ENCODE peak calls at places on chromosomes 6 and 20, in four cellular contexts. H is cardiac fibroblast, R is fibroblast of mammary gland, P is left ventricle myocardium inferior. E is an unnamed sample.

GRCh38 chr6:116057766-116058165 is 2.9 kb downstream of the FRK start:
- DNase-seq in H (no peak), R (no peak), P (no peak), E (no peak)

GRCh38 chr20:51329845-51330244 is 212.7 kb downstream of the NFATC2 start:
- DNase-seq in H (no peak), R (no peak), P (no peak), E (no peak)

GRCh38 chr20:54605319-54605718 is 129.9 kb downstream of the DOK5 start:
- DNase-seq in H (no peak), R (no peak), P (no peak), E (no peak)

GRCh38 chr20:64045346-64046011 is 4.0 kb downstream of the SOX18 start:
- DNase-seq in H (no peak), R (no peak), P (no peak), E (no peak)

GRCh38 chr6:133114973-133115372 is 126.2 kb upstream of the EYA4 start:
- DNase-seq in H (no peak), R (no peak), P (no peak), E (no peak)

GRCh38 chr6:148342146-148343027 is at the start of gene SASH1:
- DNase-seq in H (peak), R (peak), P (peak), E (peak)

GRCh38 chr6:72787521-72788031 is 165.7 kb downstream of the KCNQ5 start:
- DNase-seq in H (peak), R (peak), P (no peak), E (peak)

GRCh38 chr20:47810116-47810672 is 24.9 kb upstream of the SULF2 start:
- DNase-seq in H (peak), R (no peak), P (no peak), E (no peak)

GRCh38 chr6:163814494-163815364 is 400.2 kb downstream of the QKI start:
- DNase-seq in H (peak), R (peak), P (no peak), E (peak)

GRCh38 chr6:134132494-134133141 is 80.2 kb upstream of the SLC2A12 start:
- DNase-seq in H (peak), R (no peak), P (no peak), E (peak)

GRCh38 chr6:43982084-43982625 is 145.1 kb downstream of the MRPL14 start:
- DNase-seq in H (no peak), R (no peak), P (no peak), E (no peak)

GRCh38 chr6:43809417-43810305 is 39.6 kb downstream of the VEGFA start:
- DNase-seq in H (peak), R (peak), P (no peak), E (peak)

GRCh38 chr6:41653642-41654432 is 15.6 kb downstream of the MDFI start:
- DNase-seq in H (no peak), R (no peak), P (no peak), E (no peak)

GRCh38 chr6:166026586-166027126 is 141.0 kb downstream of the TBXT start:
- DNase-seq in H (no peak), R (peak), P (peak), E (no peak)

GRCh38 chr6:45554596-45554995 is 176.9 kb upstream of the SUPT3H start:
- DNase-seq in H (no peak), R (no peak), P (no peak), E (no peak)

GRCh38 chr6:107537559-107537958 is 47.6 kb downstream of the SOBP start:
- DNase-seq in H (no peak), R (no peak), P (no peak), E (no peak)

GRCh38 chr6:90997076-90997475 is 410.2 kb upstream of the MAP3K7 start:
- DNase-seq in H (no peak), R (no peak), P (no peak), E (no peak)

GRCh38 chr6:125598422-125598821 is 151.0 kb upstream of the HEY2 start:
- DNase-seq in H (peak), R (peak), P (peak), E (peak)

GRCh38 chr6:127904160-127904559 is 3.3 kb upstream of the THEMIS start:
- DNase-seq in H (no peak), R (no peak), P (no peak), E (no peak)

GRCh38 chr20:32036716-32037355 is 15.2 kb upstream of the HCK start:
- DNase-seq in H (no peak), R (no peak), P (no peak), E (peak)

GRCh38 chr20:15248618-15249395 is 911.4 kb upstream of the FLRT3 start:
- DNase-seq in H (no peak), R (no peak), P (no peak), E (no peak)

GRCh38 chr6:65595540-65595939 is 111.5 kb downstream of the EYS start:
- DNase-seq in H (no peak), R (no peak), P (no peak), E (no peak)

GRCh38 chr6:92281571-92282076 is 1137.7 kb downstream of the EPHA7 start:
- DNase-seq in H (no peak), R (no peak), P (no peak), E (no peak)

GRCh38 chr20:40650707-40651106 is 38.3 kb downstream of the MAFB start:
- DNase-seq in H (peak), R (no peak), P (no peak), E (no peak)

GRCh38 chr20:1875762-1876161 is 19.4 kb upstream of the SIRPA start:
- DNase-seq in H (no peak), R (no peak), P (no peak), E (no peak)

GRCh38 chr6:113385020-113385431 is 472.1 kb upstream of the MARCKS start:
- DNase-seq in H (no peak), R (peak), P (no peak), E (peak)

GRCh38 chr20:2195614-2196013 is 94.0 kb downstream of the STK35 start:
- DNase-seq in H (no peak), R (no peak), P (no peak), E (no peak)

GRCh38 chr20:41738584-41739193 is 120.5 kb upstream of the CHD6 start:
- DNase-seq in H (peak), R (peak), P (peak), E (peak)

GRCh38 chr6:128990349-128990748 is 107.4 kb downstream of the LAMA2 start:
- DNase-seq in H (no peak), R (no peak), P (no peak), E (no peak)

GRCh38 chr20:9927224-9927623 is 88.3 kb upstream of the PAK5 start:
- DNase-seq in H (no peak), R (peak), P (no peak), E (peak)

GRCh38 chr20:44721785-44722054 is 6.6 kb downstream of the CCN5 start:
- DNase-seq in H (no peak), R (no peak), P (no peak), E (no peak)

GRCh38 chr6:117448732-117449131 is 23.0 kb upstream of the ROS1 start:
- DNase-seq in H (peak), R (peak), P (no peak), E (peak)

GRCh38 chr6:39729945-39730344 is 4.7 kb upstream of the KIF6 start:
- DNase-seq in H (no peak), R (no peak), P (no peak), E (no peak)

GRCh38 chr6:41200296-41200900 is 551 bp downstream of the TREML2 start:
- DNase-seq in H (peak), R (peak), P (no peak), E (peak)

GRCh38 chr6:157464653-157465535 is 83.9 kb downstream of the ZDHHC14 start:
- DNase-seq in H (no peak), R (no peak), P (no peak), E (peak)

GRCh38 chr20:51358032-51358724 is 184.3 kb downstream of the NFATC2 start:
- DNase-seq in H (no peak), R (no peak), P (no peak), E (no peak)

GRCh38 chr6:53795702-53796450 is 1.1 kb downstream of the LRRC1 start:
- DNase-seq in H (peak), R (no peak), P (peak), E (no peak)

GRCh38 chr6:96065211-96065610 is 49.4 kb downstream of the FUT9 start:
- DNase-seq in H (no peak), R (no peak), P (no peak), E (no peak)

GRCh38 chr6:149316108-149316727 is 1.3 kb upstream of the TAB2 start:
- DNase-seq in H (no peak), R (no peak), P (no peak), E (no peak)

GRCh38 chr6:131135244-131136020 is at the start of gene AKAP7:
- DNase-seq in H (peak), R (peak), P (peak), E (peak)

GRCh38 chr20:38184098-38184497 is 19.0 kb upstream of the TGM2 start:
- DNase-seq in H (no peak), R (no peak), P (no peak), E (no peak)
- TF ChIP-seq CTCF in H (no peak), R (no peak), P (no peak), E (no peak)

DNA sequence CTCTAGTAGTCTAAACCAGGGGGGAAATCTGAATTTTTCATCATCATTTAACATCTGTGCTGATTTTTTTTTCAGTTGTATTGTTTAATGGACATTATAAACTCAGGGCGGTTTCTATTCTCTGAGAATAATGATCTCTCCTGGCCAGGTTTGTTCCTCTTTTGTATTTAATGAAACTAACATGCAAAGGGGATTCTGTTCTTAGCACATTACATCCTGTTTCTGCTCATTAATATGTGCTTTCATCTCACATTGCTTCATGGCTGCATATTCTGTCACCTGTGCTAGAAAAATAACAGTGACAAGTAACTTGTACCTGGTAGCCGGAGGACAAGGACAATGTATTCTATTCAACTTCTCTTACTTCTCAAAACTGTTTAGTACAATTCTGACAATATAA is 806 bp downstream of the HLA-DOB start:
- DNase-seq in H (no peak), R (no peak), P (no peak), E (no peak)
- H3K4me3 ChIP-seq in H (no peak), R (no peak), P (no peak), E (no peak)

DNA sequence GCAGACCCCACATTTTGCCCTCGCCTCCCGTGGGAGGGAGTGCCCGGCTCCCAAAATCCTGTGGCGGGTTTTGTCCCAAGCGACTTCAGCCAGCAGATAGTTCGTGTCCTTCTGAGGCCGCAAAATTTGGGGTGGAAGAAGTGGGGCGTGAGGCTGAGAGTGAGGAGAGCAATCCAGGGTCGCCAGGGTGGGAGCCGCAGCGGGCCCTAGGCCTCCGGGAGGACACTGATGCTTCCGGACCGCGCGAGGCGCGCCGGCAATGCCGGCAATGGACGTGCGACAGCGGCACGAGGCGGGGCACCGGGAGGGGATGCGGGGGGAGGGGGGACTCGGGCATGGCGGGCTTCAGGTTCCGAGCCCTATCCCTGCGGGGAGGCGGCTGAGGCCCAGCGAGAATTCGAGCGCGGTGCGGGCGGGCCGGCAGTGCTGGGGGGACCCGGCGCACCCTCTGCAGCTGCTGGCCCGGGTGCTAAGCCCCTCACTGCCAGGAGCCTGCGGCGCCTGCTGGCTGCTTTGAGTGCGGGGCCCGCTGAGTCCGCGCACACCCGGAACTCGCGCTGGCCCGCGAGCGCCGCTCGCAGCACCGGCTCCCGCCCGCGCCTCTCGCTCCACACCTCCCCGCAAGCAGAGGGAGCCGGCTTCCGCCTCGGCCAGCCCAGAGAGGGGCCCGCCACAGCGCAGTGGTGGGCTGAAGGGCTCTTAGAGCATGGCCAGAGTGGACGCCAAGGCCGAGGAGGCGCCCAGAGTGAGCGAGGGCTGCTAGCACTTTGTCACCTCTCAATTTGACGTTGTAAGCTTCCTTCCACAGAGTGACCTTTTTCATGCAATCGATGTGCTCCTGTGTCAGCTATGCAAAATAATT is 143.8 kb downstream of the LPA start:
- DNase-seq in H (peak), R (peak), P (peak), E (peak)
- TF ChIP-seq CTCF in H (no peak), R (no peak), P (peak), E (no peak)

GRCh38 chr6:169249057-169249456 is 4.6 kb downstream of the THBS2 start:
- DNase-seq in H (no peak), R (no peak), P (no peak), E (peak)

GRCh38 chr6:169248521-169248971 is 5.1 kb downstream of the THBS2 start:
- DNase-seq in H (no peak), R (no peak), P (no peak), E (peak)

GRCh38 chr6:169251822-169252804 is 1.5 kb downstream of the THBS2 start:
- DNase-seq in H (no peak), R (no peak), P (no peak), E (peak)

GRCh38 chr6:169251371-169251802 is 2.3 kb downstream of the THBS2 start:
- DNase-seq in H (peak), R (no peak), P (no peak), E (no peak)

GRCh38 chr6:169250660-169251059 is 3.0 kb downstream of the THBS2 start:
- DNase-seq in H (peak), R (peak), P (no peak), E (peak)
- H3K4me3 ChIP-seq in H (peak), R (peak), P (peak), E (peak)

GRCh38 chr20:62794007-62794724 is 2.1 kb upstream of the MRGBP start:
- DNase-seq in H (peak), R (peak), P (peak), E (peak)
- TF ChIP-seq CTCF in H (no peak), R (no peak), P (no peak), E (no peak)

GRCh38 chr6:3825851-3826581 is 23.2 kb upstream of the FAM50B start:
- DNase-seq in H (peak), R (peak), P (peak), E (peak)
- H3K4me3 ChIP-seq in H (peak), R (peak), P (peak), E (peak)

GRCh38 chr6:136526196-136526930 is 23.9 kb downstream of the MAP7 start:
- DNase-seq in H (peak), R (peak), P (peak), E (peak)
- TF ChIP-seq CTCF in H (peak), R (peak), P (peak), E (peak)